ENCODE peak calls at places on chromosomes 2 and 18, in four cellular contexts. R, J, H and I are unnamed samples.

GRCh38 chr2:185978634-185979405 is 240.2 kb downstream of the FSIP2 start:
- DNase-seq in R (no peak), J (no peak), H (no peak), I (no peak)

GRCh38 chr2:39411186-39411944 is 25.7 kb downstream of the MAP4K3 start:
- DNase-seq in R (no peak), J (peak; percentile 75), H (no peak), I (no peak)

GRCh38 chr2:233486778-233487552 is 79.6 kb downstream of the USP40 start:
- DNase-seq in R (no peak), J (peak; percentile 93), H (peak; percentile 51), I (no peak)

GRCh38 chr2:100188326-100188725 is 45.9 kb upstream of the AFF3 start:
- DNase-seq in R (no peak), J (no peak), H (no peak), I (no peak)

GRCh38 chr2:53787255-53787910 is 539 bp downstream of the ERLEC1 start:
- DNase-seq in R (peak; percentile 46), J (peak; percentile 46), H (no peak), I (no peak)

GRCh38 chr2:40401896-40402295 is 50.0 kb downstream of the SLC8A1 start:
- DNase-seq in R (no peak), J (peak; percentile 93), H (no peak), I (no peak)

GRCh38 chr2:11393711-11394236 is 49.3 kb upstream of the ROCK2 start:
- DNase-seq in R (no peak), J (peak; percentile 59), H (no peak), I (no peak)

GRCh38 chr2:62871506-62871905 is 166.0 kb downstream of the EHBP1 start:
- DNase-seq in R (no peak), J (peak; percentile 4), H (no peak), I (no peak)

GRCh38 chr2:61855178-61855523 is 1.3 kb upstream of the FAM161A start:
- DNase-seq in R (no peak), J (peak; percentile 30), H (no peak), I (no peak)

GRCh38 chr2:25056391-25056821 is 14.5 kb downstream of the EFR3B start:
- DNase-seq in R (no peak), J (no peak), H (no peak), I (no peak)

GRCh38 chr18:21242141-21243040 is at the start of gene GREB1L:
- DNase-seq in R (peak; percentile 41), J (peak; percentile 29), H (peak; percentile 74), I (no peak)

GRCh38 chr2:127640082-127641072 is 5.6 kb upstream of the GPR17 start:
- DNase-seq in R (peak; percentile 52), J (no peak), H (no peak), I (no peak)

GRCh38 chr2:125679903-125680302 is 976.1 kb upstream of the GYPC start:
- DNase-seq in R (no peak), J (no peak), H (no peak), I (no peak)

GRCh38 chr2:135198481-135198880 is 146.4 kb downstream of the RAB3GAP1 start:
- DNase-seq in R (no peak), J (no peak), H (no peak), I (no peak)

GRCh38 chr2:229096667-229097066 is 174.4 kb downstream of the PID1 start:
- DNase-seq in R (no peak), J (peak; percentile 83), H (no peak), I (no peak)

GRCh38 chr18:56245856-56246575 is 392.4 kb downstream of the TXNL1 start:
- DNase-seq in R (no peak), J (no peak), H (no peak), I (no peak)

GRCh38 chr18:53380063-53380639 is 844.3 kb downstream of the MBD2 start:
- DNase-seq in R (no peak), J (peak; percentile 66), H (no peak), I (no peak)

GRCh38 chr2:223841436-223842180 is 4.2 kb upstream of the AP1S3 start:
- DNase-seq in R (no peak), J (no peak), H (no peak), I (no peak)

GRCh38 chr2:66555511-66556324 is 120.8 kb downstream of the MEIS1 start:
- DNase-seq in R (no peak), J (peak; percentile 45), H (no peak), I (no peak)

GRCh38 chr2:170396799-170397459 is 219.0 kb downstream of the MYO3B start:
- DNase-seq in R (no peak), J (peak; percentile 45), H (no peak), I (no peak)

GRCh38 chr2:213306320-213306942 is 22.2 kb downstream of the SPAG16 start:
- DNase-seq in R (no peak), J (peak; percentile 85), H (no peak), I (no peak)

GRCh38 chr2:152518656-152519580 is 183.9 kb downstream of the FMNL2 start:
- DNase-seq in R (no peak), J (peak; percentile 31), H (no peak), I (no peak)

GRCh38 chr2:31967790-31968189 is 43.0 kb downstream of the MEMO1 start:
- DNase-seq in R (no peak), J (peak; percentile 26), H (no peak), I (no peak)

GRCh38 chr2:240407090-240407489 is 28.4 kb upstream of the GPC1 start:
- DNase-seq in R (no peak), J (no peak), H (no peak), I (no peak)

GRCh38 chr2:19648583-19648982 is 253.2 kb downstream of the TTC32 start:
- DNase-seq in R (no peak), J (peak; percentile 81), H (no peak), I (no peak)

GRCh38 chr2:36912692-36913091 is 53.6 kb downstream of the STRN start:
- DNase-seq in R (no peak), J (peak; percentile 29), H (no peak), I (no peak)

GRCh38 chr2:29097569-29097968 is 17.6 kb upstream of the CLIP4 start:
- DNase-seq in R (no peak), J (no peak), H (no peak), I (no peak)

GRCh38 chr2:120831106-120831505 is 95.4 kb downstream of the GLI2 start:
- DNase-seq in R (no peak), J (no peak), H (no peak), I (peak; percentile 47)

GRCh38 chr18:6731197-6731596 is 1.7 kb downstream of the ARHGAP28 start:
- DNase-seq in R (no peak), J (peak; percentile 86), H (no peak), I (no peak)

GRCh38 chr18:6728809-6729246 is 688 bp upstream of the ARHGAP28 start:
- DNase-seq in R (no peak), J (no peak), H (no peak), I (no peak)

GRCh38 chr18:6734746-6735430 is 5.4 kb downstream of the ARHGAP28 start:
- DNase-seq in R (no peak), J (peak; percentile 86), H (no peak), I (no peak)

GRCh38 chr18:6729247-6730091 is at the start of gene ARHGAP28:
- DNase-seq in R (peak; percentile 45), J (peak; percentile 91), H (peak; percentile 88), I (peak; percentile 97)

GRCh38 chr18:6732952-6733351 is 3.4 kb downstream of the ARHGAP28 start:
- DNase-seq in R (no peak), J (peak; percentile 56), H (no peak), I (no peak)
- TF ChIP-seq CTCF in R (no peak), J (peak; percentile 39), H (no peak), I (peak; percentile 66)

DNA sequence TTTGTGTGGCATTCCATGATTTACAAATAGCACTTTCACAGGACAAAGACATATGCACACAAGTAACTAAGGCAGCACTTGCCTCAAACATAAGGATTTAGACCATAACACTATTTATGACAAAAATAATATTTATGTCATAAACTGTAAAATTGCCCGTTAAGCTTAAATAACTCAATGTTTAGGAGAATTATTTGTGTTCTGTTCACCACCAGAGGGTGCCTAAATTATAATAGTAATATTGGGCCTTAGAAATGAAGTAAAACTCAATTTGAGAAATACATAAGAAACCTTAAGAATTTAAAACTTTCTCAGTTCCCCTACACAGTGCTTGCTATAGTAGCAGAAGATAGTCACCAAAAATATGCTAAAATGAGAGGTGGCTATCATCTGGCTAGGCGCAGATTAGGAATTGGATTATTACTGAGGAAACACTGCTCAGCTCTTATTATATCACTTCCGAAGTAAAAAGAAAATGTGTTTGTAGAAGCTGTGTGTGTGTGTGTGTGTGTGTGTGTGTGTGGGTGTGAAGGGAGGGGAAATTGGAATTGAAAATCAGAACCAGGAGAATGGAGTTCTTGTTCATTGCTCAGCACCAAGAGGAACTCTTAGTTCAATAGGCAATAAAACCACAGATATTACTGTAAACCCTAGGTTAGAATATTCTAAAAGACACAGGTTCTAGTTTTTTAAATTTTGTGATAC is 4.9 kb upstream of the CHN1 start:
- DNase-seq in R (no peak), J (no peak), H (no peak), I (no peak)
- TF ChIP-seq CTCF in R (no peak), J (no peak), H (no peak), I (peak; percentile 58)

GRCh38 chr2:112673008-112673407 is 27.3 kb downstream of the SLC20A1 start:
- DNase-seq in R (no peak), J (no peak), H (no peak), I (no peak)
- TF ChIP-seq CTCF in R (no peak), J (no peak), H (no peak), I (no peak)

GRCh38 chr2:241659150-241659739 is 21.8 kb downstream of the ATG4B start:
- DNase-seq in R (peak; percentile 68), J (peak; percentile 90), H (peak; percentile 71), I (no peak)
- TF ChIP-seq CTCF in R (peak; percentile 33), J (peak; percentile 91), H (peak; percentile 54), I (peak; percentile 85)

GRCh38 chr2:26782876-26783704 is 2.8 kb upstream of the CENPA start:
- DNase-seq in R (no peak), J (no peak), H (no peak), I (no peak)

GRCh38 chr2:26784570-26785234 is 1.2 kb upstream of the CENPA start:
- DNase-seq in R (no peak), J (no peak), H (no peak), I (no peak)

GRCh38 chr2:26786207-26787023 is 559 bp downstream of the CENPA start:
- DNase-seq in R (peak; percentile 29), J (no peak), H (peak; percentile 87), I (no peak)

GRCh38 chr2:26780203-26780760 is 5.6 kb upstream of the CENPA start:
- DNase-seq in R (peak; percentile 81), J (no peak), H (no peak), I (peak; percentile 21)

GRCh38 chr2:26785431-26786206 is at the start of gene CENPA:
- DNase-seq in R (peak; percentile 99), J (peak; percentile 100), H (peak; percentile 97), I (peak; percentile 97)
- TF ChIP-seq CTCF in R (no peak), J (peak; percentile 26), H (peak; percentile 2), I (peak; percentile 53)

GRCh38 chr2:105789745-105790466 is 45.2 kb downstream of the NCK2 start:
- DNase-seq in R (peak; percentile 68), J (no peak), H (no peak), I (no peak)
- TF ChIP-seq CTCF in R (peak; percentile 5), J (peak; percentile 7), H (peak; percentile 20), I (peak; percentile 53)